ENCODE peak calls at places on chromosomes 4 and X, in five cellular contexts. U is HepG2, R is A549, C is GM12878, D is K562. O is an unnamed sample.
A peak's percentile ranks its signal among the peaks of the same experiment; 100 is the strongest.

GRCh38 chr4:182770969-182771330 is 146.2 kb downstream of the DCTD start:
- DNase-seq in U (peak; percentile 7), R (no peak), C (no peak), D (no peak), O (no peak)

GRCh38 chr4:53613428-53613827 is 22.1 kb upstream of the LNX1 start:
- DNase-seq in U (no peak), R (no peak), C (no peak), D (no peak), O (no peak)

GRCh38 chrX:142089193-142089592 is 115.9 kb downstream of the MAGEC2 start:
- DNase-seq in U (no peak), R (peak; percentile 36), C (no peak), D (no peak), O (peak; percentile 14)

GRCh38 chr4:154551872-154552686 is 1.9 kb upstream of the PLRG1 start:
- DNase-seq in U (peak; percentile 74), R (peak; percentile 79), C (peak; percentile 28), D (peak; percentile 85), O (peak; percentile 76)

GRCh38 chrX:124388562-124388961 is 42.2 kb downstream of the SH2D1A start:
- DNase-seq in U (peak; percentile 9), R (peak; percentile 49), C (no peak), D (peak; percentile 75), O (peak; percentile 67)

GRCh38 chr4:87405421-87405820 is 14.4 kb upstream of the HSD17B11 start:
- DNase-seq in U (no peak), R (no peak), C (no peak), D (no peak), O (no peak)

GRCh38 chr4:169158860-169159259 is 111.9 kb downstream of the SH3RF1 start:
- DNase-seq in U (no peak), R (no peak), C (no peak), D (no peak), O (no peak)

GRCh38 chr4:77040265-77040664 is 35.5 kb downstream of the CCNI start:
- DNase-seq in U (no peak), R (no peak), C (no peak), D (no peak), O (no peak)

GRCh38 chrX:135977611-135978010 is 3.8 kb upstream of the MMGT1 start:
- DNase-seq in U (no peak), R (peak; percentile 57), C (no peak), D (no peak), O (no peak)

GRCh38 chrX:22922961-22923360 is 76.8 kb upstream of the DDX53 start:
- DNase-seq in U (no peak), R (no peak), C (no peak), D (no peak), O (peak; percentile 32)

GRCh38 chrX:11193035-11193469 is 81.9 kb downstream of the HCCS start:
- DNase-seq in U (no peak), R (no peak), C (no peak), D (no peak), O (peak; percentile 2)
- TF ChIP-seq MYC in U (no peak), R (no peak), C (no peak), D (no peak), O (no peak)

DNA sequence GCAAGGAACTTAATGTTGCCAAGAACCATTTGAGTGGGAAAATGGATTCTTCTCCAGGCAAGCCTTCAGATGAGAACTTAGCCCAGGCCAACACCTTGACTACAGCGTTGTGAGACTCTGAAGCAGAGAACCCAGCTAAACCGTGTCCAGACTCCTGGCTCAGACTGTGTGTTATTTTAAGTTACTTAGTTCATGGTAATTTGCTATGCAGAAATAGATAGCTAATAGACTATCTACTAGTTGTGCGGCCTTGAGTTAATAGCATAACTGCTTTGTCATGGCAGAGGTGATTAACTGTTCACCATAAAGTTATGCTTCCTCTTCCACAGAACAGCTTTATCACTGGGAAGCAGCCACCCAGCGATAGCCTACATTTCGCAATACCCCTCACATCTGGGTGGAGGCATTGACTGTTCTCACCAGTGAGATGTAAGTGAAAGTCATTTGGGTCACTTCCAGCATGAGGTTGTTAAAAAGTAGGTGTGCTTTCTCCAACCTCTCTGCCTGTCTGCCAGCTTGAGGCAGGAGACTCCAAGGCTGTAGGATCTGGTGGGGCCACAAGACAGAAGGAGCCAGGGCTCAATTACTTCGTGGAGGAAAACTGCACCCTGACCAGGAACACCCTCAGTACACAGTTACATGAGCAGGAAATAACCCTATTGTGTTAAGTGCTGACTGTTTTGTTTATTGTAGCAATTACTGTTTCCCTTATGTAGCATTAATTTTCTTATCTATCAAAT is 94.2 kb downstream of the GPAT3 start:
- DNase-seq in U (no peak), R (no peak), C (no peak), D (peak; percentile 96), O (peak; percentile 96)
- TF ChIP-seq MYC in U (no peak), R (no peak), C (no peak), D (no peak), O (peak; percentile 47)

DNA sequence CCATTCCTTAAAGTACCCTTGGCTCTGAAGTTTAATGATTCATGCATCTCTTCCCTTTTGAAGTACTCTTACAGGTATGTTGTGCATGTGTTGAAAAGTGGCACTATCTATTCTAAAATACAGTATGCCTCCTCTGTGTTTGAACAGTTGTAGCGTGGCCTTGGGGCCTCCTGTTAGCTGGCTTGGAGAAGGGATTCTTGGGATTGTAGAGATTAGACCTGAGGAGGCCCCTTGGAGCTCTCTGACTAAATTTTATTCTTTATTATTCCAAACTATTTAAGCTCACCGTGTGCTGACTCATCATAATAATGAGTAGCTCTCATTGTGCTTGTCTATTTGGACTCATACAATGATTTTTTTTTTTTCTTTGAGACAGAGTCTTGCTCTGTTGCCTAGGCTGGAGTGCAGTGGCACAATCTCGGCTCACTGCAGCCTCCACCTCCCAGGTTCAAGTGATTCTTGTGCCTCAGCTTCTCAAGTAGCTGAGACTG is 38.5 kb downstream of the HTT start:
- DNase-seq in U (peak; percentile 2), R (no peak), C (no peak), D (no peak), O (no peak)
- TF ChIP-seq MYC in U (no peak), R (no peak), C (no peak), D (no peak), O (no peak)

DNA sequence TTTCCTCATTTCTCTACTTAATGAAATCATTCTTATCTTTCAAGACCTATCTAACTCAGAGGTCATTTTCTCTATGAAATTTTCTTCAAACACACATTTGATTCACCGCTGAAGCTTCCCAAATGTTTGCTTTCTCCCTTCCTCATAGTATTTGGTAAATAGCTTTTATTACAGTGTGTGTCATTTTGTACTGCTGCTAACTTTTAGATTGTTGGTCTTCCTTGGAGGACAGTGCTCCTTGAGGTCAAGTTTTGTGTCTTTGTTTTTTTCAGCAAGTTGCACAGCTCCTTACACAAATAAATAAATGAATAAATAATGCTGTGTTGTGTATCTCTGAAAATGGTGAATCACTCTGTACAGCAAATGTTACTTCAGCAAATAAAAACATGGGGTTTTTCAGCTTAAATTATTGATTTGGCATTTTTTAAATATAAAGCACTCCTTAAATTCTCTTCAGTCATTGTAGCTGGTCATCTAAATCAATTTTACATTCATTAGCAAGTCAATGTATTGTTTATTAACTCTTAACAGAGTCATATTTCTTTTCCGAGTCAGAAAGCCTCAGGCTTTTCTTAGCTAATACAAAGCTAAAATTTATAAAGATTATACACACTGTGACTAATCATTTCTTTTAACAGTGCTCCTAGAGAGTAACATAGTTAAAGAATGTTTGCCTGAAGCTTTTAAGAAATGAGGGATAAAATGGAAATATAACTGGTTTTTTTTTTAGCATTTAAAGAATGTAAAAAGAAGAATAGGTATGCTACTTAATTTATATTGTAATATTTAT is 30.1 kb upstream of the MAD2L1 start:
- DNase-seq in U (no peak), R (peak; percentile 8), C (no peak), D (no peak), O (no peak)
- TF ChIP-seq MYC in U (no peak), R (no peak), C (no peak), D (no peak), O (no peak)

GRCh38 chrX:132615396-132616131 is 126.7 kb upstream of the MBNL3 start:
- DNase-seq in U (peak; percentile 44), R (peak; percentile 26), C (no peak), D (peak; percentile 52), O (peak; percentile 63)
- TF ChIP-seq MYC in U (no peak), R (no peak), C (no peak), D (no peak), O (no peak)

GRCh38 chrX:68018248-68019203 is 414.8 kb downstream of the OPHN1 start:
- DNase-seq in U (peak; percentile 28), R (peak; percentile 37), C (no peak), D (peak; percentile 23), O (peak; percentile 35)
- TF ChIP-seq MYC in U (no peak), R (no peak), C (no peak), D (no peak), O (no peak)

DNA sequence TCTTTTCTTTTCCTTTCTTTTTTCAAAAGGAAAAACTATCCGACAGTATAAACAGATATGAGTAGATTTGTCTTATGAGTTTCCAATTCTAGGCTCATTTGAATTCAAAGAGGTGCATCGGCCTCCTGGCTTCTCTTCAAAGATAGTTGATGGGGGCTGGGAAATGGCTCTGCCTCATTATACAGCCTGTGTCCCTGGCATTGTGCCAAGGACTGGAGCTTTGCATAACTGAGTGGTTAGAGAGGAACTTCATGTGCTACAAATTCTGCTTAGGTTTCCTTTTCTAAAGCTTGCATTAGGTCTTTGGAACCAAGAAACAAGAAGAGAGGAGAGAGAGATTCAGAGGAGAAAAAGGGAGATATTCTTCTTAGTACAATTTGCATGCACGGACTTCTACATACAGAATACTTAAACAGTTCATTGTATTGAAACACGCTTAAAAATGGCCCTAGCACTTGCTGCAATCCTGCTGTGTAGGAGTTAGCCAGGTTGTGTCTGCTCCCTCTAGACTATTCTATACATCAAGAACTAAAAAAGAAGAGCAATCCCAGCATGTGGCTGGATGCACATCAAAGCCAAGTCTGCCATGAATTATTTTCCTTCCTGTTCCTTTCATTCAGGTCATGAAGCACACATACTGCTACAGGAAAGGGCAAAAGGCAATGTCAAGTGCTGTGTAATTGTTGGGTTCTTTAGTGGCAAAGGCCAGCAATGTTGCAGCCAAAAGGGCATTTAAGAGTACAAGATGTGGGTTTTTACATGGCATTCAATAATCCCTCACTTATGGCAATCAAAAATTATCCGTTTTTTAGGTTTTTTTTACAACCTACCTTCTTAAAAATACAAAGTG is 70.9 kb downstream of the INTS12 start:
- DNase-seq in U (peak; percentile 4), R (no peak), C (peak; percentile 45), D (peak; percentile 42), O (peak; percentile 48)
- TF ChIP-seq MYC in U (no peak), R (no peak), C (no peak), D (no peak), O (no peak)

GRCh38 chrX:71657267-71657666 is 10.1 kb upstream of the LOC101059915 start:
- DNase-seq in U (no peak), R (peak; percentile 13), C (no peak), D (peak; percentile 9), O (no peak)

GRCh38 chrX:71650333-71650969 is 16.9 kb upstream of the LOC101059915 start:
- DNase-seq in U (peak; percentile 14), R (peak; percentile 17), C (no peak), D (peak; percentile 31), O (peak; percentile 56)

GRCh38 chrX:71653344-71653743 is 14.0 kb upstream of the LOC101059915 start:
- DNase-seq in U (no peak), R (no peak), C (no peak), D (no peak), O (no peak)

DNA sequence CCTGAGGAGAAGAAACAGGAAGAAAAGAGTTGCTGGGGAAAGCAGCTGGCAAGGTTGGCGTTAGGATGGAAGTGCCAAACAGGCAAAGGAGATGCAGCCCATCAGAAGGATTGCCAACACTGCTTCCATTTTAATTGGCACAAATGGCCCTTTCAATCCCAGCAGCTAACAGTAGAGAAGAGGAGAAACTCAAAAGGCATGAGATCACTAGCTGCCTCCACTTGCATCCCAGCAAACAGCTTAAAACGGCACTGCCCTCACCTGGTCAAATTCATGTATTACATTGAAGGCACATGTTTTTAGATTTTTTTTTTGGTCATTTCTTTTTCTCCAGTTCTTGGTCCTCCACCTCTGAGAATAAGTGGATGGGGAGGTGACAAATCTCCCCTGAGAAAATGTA is 14.9 kb upstream of the LOC101059915 start:
- DNase-seq in U (peak; percentile 31), R (peak; percentile 61), C (no peak), D (peak; percentile 65), O (peak; percentile 65)
- TF ChIP-seq MYC in U (no peak), R (no peak), C (no peak), D (no peak), O (peak; percentile 39)

O was measured in NB4.